ENCODE peak calls at places on chromosomes 16 and 17, in four cellular contexts. Z, Q, A and R are unnamed samples.

GRCh38 chr16:7367309-7367708 is 34.7 kb downstream of the RBFOX1 start:
- DNase-seq in Z (no peak), A (no peak), Q (no peak), R (no peak)

GRCh38 chr17:2598166-2598565 is 4.7 kb downstream of the PAFAH1B1 start:
- DNase-seq in Q (no peak), A (no peak), Z (peak), R (no peak)

GRCh38 chr17:64063766-64064224 is 43.4 kb upstream of the ICAM2 start:
- DNase-seq in Z (peak), Q (no peak), A (peak), R (peak)

GRCh38 chr17:45311762-45312476 is 4.9 kb downstream of the MAP3K14 start:
- DNase-seq in Z (peak), Q (peak), A (peak), R (peak)

GRCh38 chr16:6031102-6031501 is 933.5 kb upstream of the EEF2KMT start:
- DNase-seq in Q (no peak), A (no peak), Z (no peak), R (no peak)

GRCh38 chr16:50251375-50252081 is 14.8 kb upstream of the ADCY7 start:
- DNase-seq in A (no peak), Z (peak), Q (no peak), R (no peak)

GRCh38 chr17:31002047-31002446 is 31.2 kb downstream of the RNF135 start:
- DNase-seq in Z (no peak), Q (no peak), A (no peak), R (no peak)

GRCh38 chr16:10979717-10980601 is 35.6 kb downstream of the CLEC16A start:
- DNase-seq in Q (peak), Z (no peak), A (no peak), R (no peak)

GRCh38 chr17:3524024-3524423 is 33.6 kb downstream of the TRPV3 start:
- DNase-seq in Q (no peak), A (no peak), Z (no peak), R (no peak)

GRCh38 chr17:46764709-46765401 is 53.6 kb downstream of the WNT3 start:
- DNase-seq in Z (peak), A (peak), Q (no peak), R (no peak)

GRCh38 chr17:19000531-19001011 is 4.0 kb downstream of the FAM83G start:
- DNase-seq in Q (no peak), Z (peak), A (peak), R (no peak)

GRCh38 chr16:65414284-65414984 is 292.6 kb upstream of the CDH11 start:
- DNase-seq in Z (peak), Q (no peak), A (no peak), R (no peak)

GRCh38 chr16:56356276-56357241 is 68.8 kb downstream of the AMFR start:
- DNase-seq in Z (peak), A (peak), Q (peak), R (peak)

GRCh38 chr17:55458977-55459376 is 37.3 kb upstream of the MMD start:
- DNase-seq in Z (peak), A (no peak), Q (no peak), R (peak)

GRCh38 chr17:62600805-62601204 is 26.7 kb upstream of the MRC2 start:
- DNase-seq in A (no peak), Z (no peak), Q (no peak), R (no peak)

GRCh38 chr17:49190932-49191331 is 19.4 kb downstream of the GNGT2 start:
- DNase-seq in Q (no peak), Z (no peak), A (no peak), R (no peak)

GRCh38 chr17:978110-979093 is 1.2 kb downstream of the NXN start:
- DNase-seq in Z (no peak), Q (no peak), A (peak), R (no peak)

GRCh38 chr17:33039874-33040273 is 48.2 kb downstream of the SPACA3 start:
- DNase-seq in Z (peak), A (no peak), Q (no peak), R (no peak)

GRCh38 chr17:30360396-30360795 is 18.3 kb upstream of the CPD start:
- DNase-seq in A (no peak), Z (no peak), Q (no peak), R (no peak)

GRCh38 chr17:39153541-39154111 is 2.2 kb upstream of the PLXDC1 start:
- DNase-seq in Q (peak), A (peak), Z (peak), R (peak)

GRCh38 chr16:51180719-51181494 is 29.8 kb upstream of the SALL1 start:
- DNase-seq in Q (no peak), A (no peak), Z (no peak), R (no peak)

GRCh38 chr16:54286330-54287017 is at the start of gene IRX3:
- DNase-seq in Q (peak), Z (peak), A (peak), R (peak)

GRCh38 chr16:74297296-74297665 is 667 bp downstream of the PSMD7 start:
- DNase-seq in A (no peak), Q (no peak), Z (peak), R (peak)

DNA sequence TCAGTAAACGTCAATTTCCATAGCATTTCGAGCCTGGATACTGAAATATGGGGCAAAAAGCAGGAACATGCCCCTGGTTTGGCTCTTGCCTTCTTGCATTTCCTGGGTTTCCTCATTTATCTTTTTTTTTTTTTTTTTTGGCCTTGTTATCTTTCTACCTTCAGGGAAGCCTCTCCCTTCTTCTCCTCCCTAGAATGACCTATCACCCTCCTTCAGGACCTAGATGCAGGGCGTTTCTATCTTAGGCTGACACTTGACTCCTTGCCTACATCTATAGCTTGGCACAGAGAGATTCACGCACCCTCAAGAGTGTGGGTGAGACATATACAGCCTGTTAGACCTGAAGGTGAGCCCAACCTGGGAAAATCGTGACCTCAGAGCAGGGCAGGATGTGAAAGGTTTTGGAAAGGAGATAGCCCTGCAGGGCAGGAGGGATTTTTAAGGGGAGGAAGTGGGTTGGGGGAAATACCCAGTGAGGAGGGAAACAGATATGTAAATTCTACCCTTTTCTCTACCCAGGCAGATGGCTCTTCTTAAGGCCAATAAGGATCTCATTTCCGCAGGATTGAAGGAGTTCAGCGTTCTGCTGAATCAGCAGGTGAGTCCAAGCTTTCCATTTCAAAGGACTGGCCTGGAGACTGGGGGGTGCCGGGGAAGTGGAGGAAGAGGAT is at the start of gene AHSP:
- DNase-seq in Z (no peak), Q (no peak), A (no peak), R (no peak)
- TF ChIP-seq CTCF in Z (no peak), Q (no peak), A (no peak), R (no peak)

DNA sequence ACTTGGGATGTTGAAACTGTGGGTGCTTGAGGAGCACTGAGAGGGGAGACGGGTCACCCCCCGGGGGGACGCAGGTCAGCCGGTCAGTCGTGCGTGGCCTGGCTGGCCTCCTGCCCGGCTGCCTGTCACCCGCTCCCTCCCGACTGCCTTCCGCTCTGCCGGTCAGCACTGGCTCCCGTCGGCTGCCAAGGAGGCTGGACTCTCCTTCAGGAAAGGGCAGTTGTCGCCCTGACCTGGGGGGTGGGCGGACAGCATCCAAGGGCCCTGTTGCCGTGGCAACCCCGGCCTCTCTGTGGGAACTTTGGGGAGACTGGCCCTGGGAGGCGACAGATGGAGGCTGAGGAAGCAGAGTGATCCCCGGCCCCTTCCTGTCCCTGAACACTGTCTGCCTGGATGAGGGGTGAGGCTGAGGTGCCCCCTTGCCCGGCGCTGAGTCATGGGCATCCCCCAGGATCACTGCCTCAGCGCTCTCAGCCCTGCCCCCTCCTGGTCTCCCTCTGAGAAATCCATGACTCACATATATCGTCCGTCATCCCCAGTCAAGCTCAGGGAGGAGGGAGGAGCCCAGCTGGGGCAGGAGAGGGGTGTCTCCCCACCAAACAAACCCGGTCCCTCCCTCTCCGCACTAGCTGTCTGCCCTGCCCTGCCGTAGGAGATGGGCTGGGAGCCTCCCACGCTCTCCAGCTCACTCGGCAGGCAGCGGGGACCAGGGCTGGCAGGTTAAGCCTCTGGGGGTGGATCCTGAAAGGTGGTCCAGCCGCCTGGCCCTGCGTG is at the start of gene ADGRG1:
- DNase-seq in Z (peak), A (peak), Q (no peak), R (peak)
- TF ChIP-seq CTCF in Z (peak), A (peak), Q (no peak), R (no peak)

DNA sequence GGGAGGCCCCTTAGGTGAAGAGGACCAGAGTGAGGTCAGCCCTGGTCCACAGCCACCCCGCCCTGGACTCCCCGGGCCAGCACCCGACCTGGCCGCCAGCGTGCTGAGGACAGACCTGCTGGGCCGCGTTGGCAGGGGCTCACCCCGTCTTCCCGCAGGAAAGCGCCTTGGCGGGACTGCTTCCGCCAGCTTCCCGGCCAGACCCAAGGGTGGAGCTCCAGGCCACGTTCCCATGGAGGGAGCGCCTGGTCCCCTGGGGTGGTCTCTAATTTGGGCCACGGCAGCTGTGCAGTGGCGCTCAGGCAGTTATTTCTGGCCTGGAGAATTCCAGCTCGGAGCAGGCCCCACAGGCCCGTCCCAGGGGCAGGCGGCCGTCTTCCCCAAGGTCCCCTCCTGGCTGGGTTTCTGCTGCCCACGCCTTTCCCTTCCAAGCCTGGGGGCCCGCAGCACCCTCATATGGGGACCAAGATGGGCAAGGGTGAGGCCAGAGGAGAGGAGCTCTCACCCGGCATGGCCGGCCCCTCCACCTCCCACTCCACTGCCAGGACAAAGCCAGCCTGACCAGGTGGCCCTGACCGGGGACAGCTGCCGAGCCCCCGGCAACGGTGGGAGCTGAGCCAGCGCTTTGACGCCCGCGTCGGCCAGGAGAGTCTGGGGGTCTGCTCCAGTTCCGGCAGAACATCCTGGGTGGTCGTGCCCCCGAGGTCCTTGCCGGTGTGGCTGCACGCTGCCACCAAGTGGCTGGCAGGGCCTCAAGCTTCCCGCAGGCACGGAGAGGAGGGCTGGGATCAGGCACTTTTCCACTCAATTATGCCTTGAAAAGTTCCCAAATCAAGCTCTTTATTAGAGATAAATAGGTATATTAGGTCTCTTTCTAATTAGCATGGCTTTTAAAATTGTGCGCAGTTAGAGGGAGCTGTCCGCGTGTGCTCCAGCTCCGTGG is 28.1 kb downstream of the CACNA1H start:
- DNase-seq in Z (no peak), A (no peak), Q (no peak), R (no peak)
- TF ChIP-seq CTCF in Z (peak), A (no peak), Q (peak), R (peak)

GRCh38 chr16:67198238-67198734 is 645 bp upstream of the ELMO3 start:
- DNase-seq in A (peak), Z (no peak), Q (no peak), R (peak)

GRCh38 chr16:67197704-67198103 is 1.2 kb upstream of the ELMO3 start:
- DNase-seq in Q (no peak), Z (no peak), A (no peak), R (no peak)

GRCh38 chr16:67199808-67200198 is 872 bp downstream of the ELMO3 start:
- DNase-seq in Q (no peak), Z (no peak), A (no peak), R (no peak)

GRCh38 chr16:67200491-67200890 is 1.6 kb downstream of the ELMO3 start:
- DNase-seq in A (no peak), Z (no peak), Q (no peak), R (no peak)

DNA sequence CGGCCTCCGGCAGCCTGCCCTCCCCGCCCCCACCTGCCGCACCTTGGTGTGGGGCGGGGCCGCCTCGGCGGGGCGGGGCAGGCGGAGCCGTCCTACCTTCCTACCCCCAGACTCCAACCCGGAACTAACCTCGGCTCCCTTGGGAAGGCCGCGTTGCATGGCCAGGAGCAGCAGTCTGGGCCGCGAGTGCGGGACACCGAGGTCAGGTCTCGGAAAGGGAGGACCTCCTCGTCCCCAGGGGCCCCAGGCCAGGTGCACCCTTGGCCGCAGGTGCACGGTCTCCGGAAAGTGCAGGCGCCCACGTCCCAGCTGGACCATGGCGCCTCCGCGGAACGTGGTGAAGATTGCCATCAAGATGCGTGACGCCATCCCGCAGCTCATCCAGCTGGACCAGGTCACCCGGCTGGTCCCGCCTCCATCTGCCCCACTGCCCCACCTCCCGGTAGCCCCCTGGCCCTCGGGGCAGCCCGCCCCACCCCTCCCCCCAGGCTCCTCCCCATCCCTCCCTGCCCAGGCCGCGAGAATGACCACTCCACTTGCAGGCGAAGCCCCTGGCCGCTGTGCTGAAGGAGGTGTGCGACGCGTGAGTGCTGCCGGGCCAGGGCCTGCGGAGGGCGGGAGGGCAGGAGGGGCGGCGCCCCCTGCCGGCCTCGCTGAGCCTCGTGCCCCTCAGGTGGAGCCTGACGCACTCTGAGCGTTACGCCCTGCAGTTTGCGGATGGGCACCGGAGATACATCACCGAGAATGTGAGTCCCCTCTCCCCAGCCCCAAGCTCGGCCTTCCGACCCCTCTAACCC is at the start of gene ELMO3:
- DNase-seq in Z (no peak), Q (no peak), A (peak), R (no peak)
- TF ChIP-seq CTCF in Z (peak), Q (peak), A (peak), R (no peak)